ENCODE peak calls at places on chromosomes 5 and 9, in five cellular contexts. O is NCI-H446 treated with DMSO at 0.1 percent for 48 hours, X is NCI-H774, U is GM04503, W is NCI-H1092 treated with DMSO at 0.1 percent for 48 hours. Q is an unnamed sample.

GRCh38 chr5:107669543-107670027 is 1.2 kb downstream of the EFNA5 start:
- DNase-seq in X (peak; percentile 25), W (peak; percentile 41), O (peak; percentile 78), U (no peak), Q (peak; percentile 47)

GRCh38 chr5:38835887-38836286 is 9.9 kb upstream of the OSMR start:
- DNase-seq in O (no peak), W (no peak), U (no peak), X (no peak), Q (no peak)

GRCh38 chr9:105757496-105758251 is 63.3 kb downstream of the TMEM38B start:
- DNase-seq in X (no peak), W (no peak), U (no peak), O (no peak), Q (no peak)

GRCh38 chr5:32598997-32599549 is 13.7 kb downstream of the SUB1 start:
- DNase-seq in O (no peak), U (no peak), W (no peak), X (no peak), Q (no peak)

GRCh38 chr5:127757576-127757975 is 54.4 kb downstream of the CCDC192 start:
- DNase-seq in W (peak; percentile 1), X (peak; percentile 18), U (peak; percentile 20), O (no peak), Q (no peak)

GRCh38 chr5:146025681-146026080 is 79.7 kb downstream of the PLAC8L1 start:
- DNase-seq in X (no peak), O (no peak), W (no peak), U (no peak), Q (no peak)

GRCh38 chr5:175831507-175831906 is 39.9 kb upstream of the CPLX2 start:
- DNase-seq in U (no peak), O (no peak), W (no peak), X (no peak), Q (no peak)

GRCh38 chr9:6106576-6107339 is 91.3 kb upstream of the RANBP6 start:
- DNase-seq in U (peak; percentile 30), O (no peak), X (peak; percentile 24), W (no peak), Q (no peak)

GRCh38 chr9:75964431-75964830 is 74.0 kb downstream of the PCSK5 start:
- DNase-seq in U (no peak), O (no peak), X (peak; percentile 2), W (no peak), Q (peak; percentile 66)

GRCh38 chr9:6680797-6681146 is 35.2 kb upstream of the GLDC start:
- DNase-seq in W (no peak), X (peak; percentile 73), U (no peak), O (no peak), Q (peak; percentile 64)